ENCODE peak calls at places on chromosome 5, in nine cellular contexts. I is Right ventricle myocardium inferior; Q is Right ventricle myocardium superior; K is RWPE2; T is A549; N is heart right ventricle; M is left cardiac atrium; L is left colon; S is activated naive CD4-positive, alpha-beta T cell treated with anti-CD3 and anti-CD28 coated beads, Interleukin-2, amount 50 U/mL, for 72 hours. V is an unnamed sample.

GRCh38 chr5:24364711-24365110 is 280.1 kb downstream of the CDH10 start:
- ATAC-seq in Q (no peak), T (no peak), K (no peak), I (peak), L (no peak), M (peak), S (no peak), N (no peak), V (no peak)

GRCh38 chr5:109485030-109485429 is 75.3 kb upstream of the PJA2 start:
- ATAC-seq in K (no peak), L (peak), Q (peak), I (peak), N (peak), S (no peak), M (peak), T (no peak), V (no peak)

GRCh38 chr5:142984016-142984415 is 213.8 kb downstream of the ARHGAP26 start:
- ATAC-seq in M (no peak), I (no peak), Q (no peak), T (no peak), L (no peak), N (no peak), S (no peak), K (no peak), V (no peak)

GRCh38 chr5:124891179-124891578 is 144.7 kb upstream of the ZNF608 start:
- ATAC-seq in Q (no peak), K (no peak), T (no peak), L (peak), M (no peak), S (no peak), N (no peak), I (no peak), V (no peak)

GRCh38 chr5:3590253-3590966 is 5.2 kb upstream of the IRX1 start:
- ATAC-seq in S (no peak), K (no peak), T (no peak), I (no peak), Q (no peak), M (no peak), L (no peak), N (no peak), V (no peak)

GRCh38 chr5:65332591-65332990 is 149.1 kb downstream of the ADAMTS6 start:
- ATAC-seq in I (no peak), S (no peak), Q (no peak), L (no peak), T (no peak), K (no peak), M (no peak), N (no peak), V (no peak)

GRCh38 chr5:52808316-52808901 is 20.7 kb downstream of the ITGA1 start:
- ATAC-seq in Q (no peak), N (no peak), K (no peak), I (no peak), S (no peak), T (no peak), M (no peak), L (no peak), V (no peak)

GRCh38 chr5:116371431-116371830 is 203.2 kb downstream of the SEMA6A start:
- ATAC-seq in N (no peak), L (peak), T (no peak), M (no peak), Q (no peak), S (no peak), K (no peak), I (no peak), V (no peak)

GRCh38 chr5:143992461-143992860 is 178.0 kb downstream of the YIPF5 start:
- ATAC-seq in L (no peak), K (no peak), M (no peak), N (no peak), I (no peak), S (no peak), Q (no peak), T (no peak), V (no peak)

GRCh38 chr5:87899109-87900100 is 369.2 kb downstream of the TMEM161B start:
- ATAC-seq in N (peak), T (no peak), M (peak), I (peak), L (no peak), S (no peak), Q (peak), K (no peak), V (peak)

GRCh38 chr5:5156461-5157082 is 16.4 kb downstream of the ADAMTS16 start:
- ATAC-seq in L (no peak), S (no peak), N (no peak), K (no peak), T (no peak), Q (no peak), M (no peak), I (no peak), V (no peak)

GRCh38 chr5:67814569-67815311 is 400.8 kb upstream of the PIK3R1 start:
- ATAC-seq in M (no peak), L (peak), N (no peak), K (no peak), S (no peak), T (no peak), I (peak), Q (no peak), V (no peak)

GRCh38 chr5:94254214-94254613 is 364.2 kb downstream of the KIAA0825 start:
- ATAC-seq in Q (no peak), T (no peak), K (no peak), S (no peak), M (no peak), L (no peak), N (no peak), I (no peak), V (no peak)

GRCh38 chr5:112974901-112975300 is 1.7 kb upstream of the DCP2 start:
- ATAC-seq in K (no peak), T (no peak), M (no peak), S (no peak), L (no peak), N (no peak), Q (no peak), I (no peak), V (no peak)

GRCh38 chr5:39650234-39650816 is 225.5 kb upstream of the DAB2 start:
- ATAC-seq in S (no peak), Q (no peak), M (no peak), L (no peak), I (no peak), K (peak), N (no peak), T (no peak), V (no peak)

GRCh38 chr5:131357739-131358561 is 94.1 kb downstream of the CDC42SE2 start:
- ATAC-seq in K (peak), L (peak), N (no peak), S (peak), I (no peak), M (no peak), Q (no peak), T (peak), V (no peak)

GRCh38 chr5:114152656-114153360 is 209.1 kb upstream of the KCNN2 start:
- ATAC-seq in S (no peak), N (no peak), I (no peak), L (no peak), M (no peak), Q (no peak), K (no peak), T (no peak), V (no peak)

GRCh38 chr5:32168460-32169033 is 5.6 kb downstream of the GOLPH3 start:
- ATAC-seq in L (no peak), N (peak), S (no peak), T (no peak), K (no peak), M (peak), Q (peak), I (peak), V (no peak)

GRCh38 chr5:15757635-15758034 is 257.7 kb downstream of the FBXL7 start:
- ATAC-seq in I (no peak), S (no peak), M (no peak), K (no peak), T (no peak), Q (no peak), L (no peak), N (no peak), V (no peak)

GRCh38 chr5:115815693-115816225 is 700 bp downstream of the CDO1 start:
- ATAC-seq in I (peak), L (no peak), T (no peak), N (peak), K (peak), Q (peak), S (peak), M (peak), V (no peak)

GRCh38 chr5:110105692-110106091 is 416.0 kb downstream of the MAN2A1 start:
- ATAC-seq in I (peak), N (peak), T (no peak), S (no peak), M (peak), Q (peak), K (peak), L (peak), V (no peak)